ENCODE peak calls at places on chromosome 18, in six cellular contexts. One of them, this sample, is unnamed.
A peak's percentile ranks its signal among the peaks of the same experiment; 100 is the strongest.

GRCh38 chr18:42614619-42615293 is 500.7 kb downstream of the RIT2 start:
- DNase-seq in transverse colon: no peak
- DNase-seq in suprapubic skin: no peak
- DNase-seq in heart left ventricle: peak; percentile 37
- DNase-seq in A549: no peak
- DNase-seq in K562: no peak
- DNase-seq in this sample: no peak

GRCh38 chr18:26470011-26470637 is 78.2 kb downstream of the KCTD1 start:
- DNase-seq in heart left ventricle: no peak
- DNase-seq in transverse colon: no peak
- DNase-seq in K562: no peak
- DNase-seq in suprapubic skin: no peak
- DNase-seq in A549: no peak
- DNase-seq in this sample: no peak

GRCh38 chr18:32906506-32907214 is 133.8 kb upstream of the KLHL14 start:
- DNase-seq in suprapubic skin: no peak
- DNase-seq in A549: no peak
- DNase-seq in heart left ventricle: no peak
- DNase-seq in transverse colon: no peak
- DNase-seq in K562: no peak
- DNase-seq in this sample: no peak

GRCh38 chr18:36499938-36500337 is 202.4 kb downstream of the FHOD3 start:
- DNase-seq in heart left ventricle: no peak
- DNase-seq in transverse colon: no peak
- DNase-seq in A549: no peak
- DNase-seq in suprapubic skin: no peak
- DNase-seq in K562: no peak
- DNase-seq in this sample: no peak

GRCh38 chr18:23053756-23054457 is 81.4 kb upstream of the CABLES1 start:
- DNase-seq in K562: no peak
- DNase-seq in A549: peak; percentile 16
- DNase-seq in transverse colon: no peak
- DNase-seq in heart left ventricle: no peak
- DNase-seq in suprapubic skin: no peak
- DNase-seq in this sample: no peak

GRCh38 chr18:13804305-13804704 is 19.6 kb upstream of the MC5R start:
- DNase-seq in transverse colon: no peak
- DNase-seq in A549: no peak
- DNase-seq in K562: no peak
- DNase-seq in suprapubic skin: no peak
- DNase-seq in heart left ventricle: no peak
- DNase-seq in this sample: no peak

GRCh38 chr18:31185551-31185950 is 22.9 kb upstream of the DSC1 start:
- DNase-seq in K562: no peak
- DNase-seq in transverse colon: no peak
- DNase-seq in heart left ventricle: no peak
- DNase-seq in A549: no peak
- DNase-seq in suprapubic skin: no peak
- DNase-seq in this sample: no peak

GRCh38 chr18:62827397-62827796 is 112.1 kb downstream of the PHLPP1 start:
- DNase-seq in heart left ventricle: no peak
- DNase-seq in A549: no peak
- DNase-seq in suprapubic skin: no peak
- DNase-seq in K562: no peak
- DNase-seq in transverse colon: no peak
- DNase-seq in this sample: no peak

GRCh38 chr18:22841840-22842239 is 91.3 kb upstream of the RBBP8 start:
- DNase-seq in suprapubic skin: no peak
- DNase-seq in heart left ventricle: no peak
- DNase-seq in K562: no peak
- DNase-seq in transverse colon: no peak
- DNase-seq in A549: no peak
- DNase-seq in this sample: no peak

GRCh38 chr18:47418746-47419145 is 167.3 kb upstream of the SKOR2 start:
- DNase-seq in heart left ventricle: no peak
- DNase-seq in A549: no peak
- DNase-seq in transverse colon: no peak
- DNase-seq in suprapubic skin: no peak
- DNase-seq in K562: no peak
- DNase-seq in this sample: no peak

DNA sequence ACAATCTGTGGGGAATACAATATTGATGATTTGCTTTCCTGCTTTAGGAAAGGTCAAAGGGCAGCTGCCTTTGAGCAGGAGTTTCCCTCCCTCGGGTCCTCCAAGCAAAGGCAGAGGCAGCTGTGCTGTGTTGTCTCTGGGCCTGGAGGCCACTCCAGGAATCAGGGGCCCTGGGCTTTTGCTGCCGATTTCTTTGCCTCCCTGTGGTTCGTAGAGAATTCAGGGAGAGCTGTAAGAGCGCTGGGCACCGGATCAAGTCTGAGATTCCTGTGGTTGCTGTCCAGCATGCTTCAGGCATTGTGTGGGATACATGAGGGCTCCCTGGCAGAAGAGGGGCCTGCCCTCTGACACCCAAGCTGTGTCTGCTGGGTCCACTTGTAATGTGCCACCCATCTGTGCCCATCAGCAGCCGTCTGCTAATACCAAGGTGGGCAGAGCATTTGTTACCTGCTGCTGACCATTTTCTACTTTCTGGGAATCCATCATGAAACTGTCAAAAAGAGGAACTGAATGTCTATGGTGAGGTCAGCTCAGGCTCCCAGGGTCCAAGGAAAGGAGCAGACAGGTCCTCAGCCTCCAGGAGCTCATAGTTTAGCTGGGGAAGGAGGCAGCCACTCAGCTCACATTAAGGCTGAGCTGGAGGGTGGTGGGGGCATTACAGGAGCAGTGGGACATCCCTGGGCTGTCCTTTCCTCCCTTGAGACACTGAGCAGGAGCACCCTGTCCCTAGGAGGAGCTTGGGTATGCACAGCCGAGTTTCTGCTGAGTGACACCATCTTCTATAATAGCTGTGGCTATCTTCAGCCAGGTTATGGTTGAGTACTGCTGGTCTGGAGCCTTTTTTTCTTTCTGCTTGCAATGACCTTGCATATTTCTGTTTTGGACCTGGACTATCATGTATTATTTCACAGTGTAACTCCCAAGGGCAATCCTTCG is 68.5 kb downstream of the CTIF start:
- DNase-seq in K562: no peak
- DNase-seq in heart left ventricle: peak; percentile 51
- DNase-seq in transverse colon: no peak
- DNase-seq in A549: no peak
- DNase-seq in suprapubic skin: no peak
- DNase-seq in this sample: peak; percentile 76
- H3K27ac ChIP-seq in K562: no peak overlapping the region
- H3K27ac ChIP-seq in heart left ventricle: peak overlapping the region; percentile 10
- H3K27ac ChIP-seq in transverse colon: no peak overlapping the region
- H3K27ac ChIP-seq in A549: no peak overlapping the region
- H3K27ac ChIP-seq in suprapubic skin: no peak overlapping the region
- H3K27ac ChIP-seq in this sample: no peak overlapping the region

GRCh38 chr18:12361770-12362378 is 15.2 kb downstream of the AFG3L2 start:
- DNase-seq in transverse colon: no peak
- DNase-seq in heart left ventricle: peak; percentile 78
- DNase-seq in suprapubic skin: no peak
- DNase-seq in A549: no peak
- DNase-seq in K562: no peak
- DNase-seq in this sample: peak; percentile 75
- TF ChIP-seq POLR2A in transverse colon: no peak
- TF ChIP-seq POLR2A in heart left ventricle: no peak
- TF ChIP-seq POLR2A in suprapubic skin: no peak
- TF ChIP-seq POLR2A in A549: no peak
- TF ChIP-seq POLR2A in K562: no peak
- TF ChIP-seq POLR2A in this sample: no peak

GRCh38 chr18:77482190-77482928 is 232.7 kb downstream of the GALR1 start:
- DNase-seq in transverse colon: no peak
- DNase-seq in K562: no peak
- DNase-seq in suprapubic skin: no peak
- DNase-seq in A549: no peak
- DNase-seq in heart left ventricle: no peak
- DNase-seq in this sample: no peak
- H3K27ac ChIP-seq in transverse colon: no peak overlapping the region
- H3K27ac ChIP-seq in K562: no peak overlapping the region
- H3K27ac ChIP-seq in suprapubic skin: no peak overlapping the region
- H3K27ac ChIP-seq in A549: no peak overlapping the region
- H3K27ac ChIP-seq in heart left ventricle: no peak overlapping the region
- H3K27ac ChIP-seq in this sample: no peak overlapping the region

DNA sequence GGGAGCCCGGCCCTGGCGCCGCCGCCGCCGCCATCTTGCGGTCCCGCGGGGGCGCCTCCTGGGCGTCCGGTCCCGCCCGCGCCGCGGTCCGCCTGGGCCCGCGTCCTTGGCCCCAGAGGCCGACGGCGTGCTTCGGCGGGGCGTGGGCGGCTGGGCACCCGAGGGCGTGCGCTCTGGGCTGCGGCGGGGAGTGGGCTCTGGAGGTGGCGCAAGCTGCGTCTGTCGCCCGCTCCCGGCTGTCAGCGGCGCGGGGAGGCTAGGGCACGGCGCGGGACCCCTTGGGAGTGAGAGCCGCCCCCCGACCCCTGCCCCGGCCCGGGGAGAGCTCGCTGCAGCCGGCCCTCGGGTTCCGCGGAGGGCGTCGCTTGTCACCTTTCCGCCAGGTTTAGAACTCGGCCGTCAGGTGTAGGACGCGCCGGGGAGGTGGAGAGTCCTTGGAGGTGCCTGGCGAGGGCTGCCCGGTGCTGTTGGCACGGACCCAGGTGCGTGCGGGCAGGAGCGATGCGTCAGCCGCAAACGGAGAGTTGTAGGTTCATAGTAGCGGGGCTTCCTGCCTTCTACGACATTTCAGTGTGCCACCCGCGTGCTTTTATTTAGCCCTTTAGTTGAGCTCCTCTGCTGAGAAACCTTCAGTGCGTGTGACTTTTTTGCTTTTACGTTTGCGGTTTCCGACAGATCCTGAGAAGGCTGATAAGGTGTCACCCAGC is 921 bp downstream of the VAPA start:
- DNase-seq in K562: no peak
- DNase-seq in suprapubic skin: peak; percentile 91
- DNase-seq in transverse colon: peak; percentile 88
- DNase-seq in A549: peak; percentile 42
- DNase-seq in heart left ventricle: peak; percentile 69
- DNase-seq in this sample: peak; percentile 82
- TF ChIP-seq POLR2A in K562: peak; percentile 87
- TF ChIP-seq POLR2A in suprapubic skin: no peak
- TF ChIP-seq POLR2A in transverse colon: peak; percentile 66
- TF ChIP-seq POLR2A in A549: no peak
- TF ChIP-seq POLR2A in heart left ventricle: no peak
- TF ChIP-seq POLR2A in this sample: no peak

DNA sequence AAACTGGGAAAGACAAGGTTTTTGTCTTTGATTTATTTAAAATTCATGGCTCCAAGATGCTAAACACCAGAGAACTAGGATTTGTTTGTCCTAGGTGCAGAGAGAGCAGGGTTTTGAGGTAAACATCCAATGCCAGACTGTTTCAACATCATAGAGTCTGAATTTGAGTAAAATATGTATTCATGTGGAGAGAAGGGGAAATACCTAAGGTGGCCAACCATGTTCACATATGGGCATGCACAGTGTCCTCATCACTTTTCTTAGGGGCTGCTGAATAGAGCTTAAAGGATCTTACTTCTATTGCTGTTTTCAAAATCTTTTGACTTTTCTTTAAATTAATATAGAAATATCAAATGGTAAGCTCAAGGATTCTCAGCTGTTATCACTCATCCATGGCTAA is 287.0 kb upstream of the CCDC68 start:
- DNase-seq in heart left ventricle: no peak
- DNase-seq in K562: no peak
- DNase-seq in A549: no peak
- DNase-seq in transverse colon: no peak
- DNase-seq in suprapubic skin: no peak
- DNase-seq in this sample: no peak
- H3K27ac ChIP-seq in heart left ventricle: peak overlapping the region; percentile 77
- H3K27ac ChIP-seq in K562: no peak overlapping the region
- H3K27ac ChIP-seq in A549: no peak overlapping the region
- H3K27ac ChIP-seq in transverse colon: no peak overlapping the region
- H3K27ac ChIP-seq in suprapubic skin: no peak overlapping the region
- H3K27ac ChIP-seq in this sample: no peak overlapping the region

GRCh38 chr18:21703241-21703820 is 1.2 kb downstream of the ABHD3 start:
- DNase-seq in A549: peak; percentile 8
- DNase-seq in transverse colon: peak; percentile 71
- DNase-seq in K562: peak; percentile 18
- DNase-seq in heart left ventricle: no peak
- DNase-seq in suprapubic skin: no peak
- DNase-seq in this sample: no peak
- TF ChIP-seq POLR2A in A549: no peak
- TF ChIP-seq POLR2A in transverse colon: no peak
- TF ChIP-seq POLR2A in K562: no peak
- TF ChIP-seq POLR2A in heart left ventricle: no peak
- TF ChIP-seq POLR2A in suprapubic skin: no peak
- TF ChIP-seq POLR2A in this sample: no peak

DNA sequence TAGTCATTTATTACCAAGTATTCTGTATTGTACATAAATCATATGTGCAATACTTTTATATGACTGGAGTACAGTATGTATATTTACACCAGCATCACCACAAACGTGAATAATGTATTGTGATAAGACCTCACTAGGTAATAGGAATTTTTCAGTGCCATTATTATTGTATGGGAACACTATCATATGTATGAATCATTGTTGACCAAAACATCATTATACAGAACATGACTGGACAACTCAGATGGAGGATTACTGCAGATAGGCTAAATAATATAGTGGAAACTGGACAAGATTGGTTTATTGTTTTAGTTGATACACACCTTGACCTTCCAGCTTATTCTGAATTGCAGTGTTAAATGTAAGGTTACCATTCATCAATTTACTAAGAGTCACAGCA is 33.4 kb downstream of the VAPA start:
- DNase-seq in A549: no peak
- DNase-seq in suprapubic skin: no peak
- DNase-seq in transverse colon: no peak
- DNase-seq in K562: no peak
- DNase-seq in heart left ventricle: no peak
- DNase-seq in this sample: no peak
- H3K27ac ChIP-seq in A549: no peak overlapping the region
- H3K27ac ChIP-seq in suprapubic skin: no peak overlapping the region
- H3K27ac ChIP-seq in transverse colon: no peak overlapping the region
- H3K27ac ChIP-seq in K562: no peak overlapping the region
- H3K27ac ChIP-seq in heart left ventricle: no peak overlapping the region
- H3K27ac ChIP-seq in this sample: no peak overlapping the region

GRCh38 chr18:38362286-38362792 is 796.7 kb upstream of the CELF4 start:
- DNase-seq in transverse colon: no peak
- DNase-seq in suprapubic skin: no peak
- DNase-seq in K562: no peak
- DNase-seq in A549: no peak
- DNase-seq in heart left ventricle: no peak
- DNase-seq in this sample: no peak

GRCh38 chr18:38359258-38359657 is 793.7 kb upstream of the CELF4 start:
- DNase-seq in A549: no peak
- DNase-seq in transverse colon: no peak
- DNase-seq in suprapubic skin: no peak
- DNase-seq in heart left ventricle: no peak
- DNase-seq in K562: no peak
- DNase-seq in this sample: no peak
- TF ChIP-seq POLR2A in A549: no peak
- TF ChIP-seq POLR2A in transverse colon: no peak
- TF ChIP-seq POLR2A in suprapubic skin: no peak
- TF ChIP-seq POLR2A in heart left ventricle: no peak
- TF ChIP-seq POLR2A in K562: no peak
- TF ChIP-seq POLR2A in this sample: no peak

GRCh38 chr18:59945544-59945943 is 45.7 kb downstream of the PMAIP1 start:
- DNase-seq in suprapubic skin: no peak
- DNase-seq in A549: no peak
- DNase-seq in K562: no peak
- DNase-seq in heart left ventricle: no peak
- DNase-seq in transverse colon: no peak
- DNase-seq in this sample: no peak
- H3K27ac ChIP-seq in suprapubic skin: no peak overlapping the region
- H3K27ac ChIP-seq in A549: no peak overlapping the region
- H3K27ac ChIP-seq in K562: no peak overlapping the region
- H3K27ac ChIP-seq in heart left ventricle: no peak overlapping the region
- H3K27ac ChIP-seq in transverse colon: no peak overlapping the region
- H3K27ac ChIP-seq in this sample: no peak overlapping the region

This sample was measured in ovary.